ENCODE peak calls at places on chromosome 12, in eight cellular contexts. One of them, this sample, is unnamed.

GRCh38 chr12:112916270-112916669 is 9.5 kb downstream of the OAS1 start:
- DNase-seq in T follicular helper cell: no peak
- DNase-seq in T-helper 17 cell: no peak
- DNase-seq in RCC 7860: no peak
- DNase-seq in B cell: no peak
- DNase-seq in CD4-positive, alpha-beta T cell: no peak
- DNase-seq in stimulated activated CD4-positive, alpha-beta T cell treated with anti-CD3 and anti-CD28 coated beads, Interleukin-1b, Interleukin-23, amount 100 ng/mL, for 1 hour: no peak
- DNase-seq in psoas muscle: no peak
- DNase-seq in this sample: no peak

GRCh38 chr12:39105111-39105510 is 199.7 kb upstream of the CPNE8 start:
- DNase-seq in T follicular helper cell: no peak
- DNase-seq in T-helper 17 cell: no peak
- DNase-seq in RCC 7860: no peak
- DNase-seq in B cell: no peak
- DNase-seq in CD4-positive, alpha-beta T cell: no peak
- DNase-seq in stimulated activated CD4-positive, alpha-beta T cell treated with anti-CD3 and anti-CD28 coated beads, Interleukin-1b, Interleukin-23, amount 100 ng/mL, for 1 hour: no peak
- DNase-seq in psoas muscle: no peak
- DNase-seq in this sample: no peak

GRCh38 chr12:26767116-26767515 is 65.9 kb downstream of the ITPR2 start:
- DNase-seq in T follicular helper cell: no peak
- DNase-seq in T-helper 17 cell: no peak
- DNase-seq in RCC 7860: no peak
- DNase-seq in B cell: no peak
- DNase-seq in CD4-positive, alpha-beta T cell: no peak
- DNase-seq in stimulated activated CD4-positive, alpha-beta T cell treated with anti-CD3 and anti-CD28 coated beads, Interleukin-1b, Interleukin-23, amount 100 ng/mL, for 1 hour: no peak
- DNase-seq in psoas muscle: no peak
- DNase-seq in this sample: no peak

GRCh38 chr12:78403136-78403535 is 461.4 kb upstream of the SYT1 start:
- DNase-seq in T follicular helper cell: no peak
- DNase-seq in T-helper 17 cell: no peak
- DNase-seq in RCC 7860: peak
- DNase-seq in B cell: no peak
- DNase-seq in CD4-positive, alpha-beta T cell: no peak
- DNase-seq in stimulated activated CD4-positive, alpha-beta T cell treated with anti-CD3 and anti-CD28 coated beads, Interleukin-1b, Interleukin-23, amount 100 ng/mL, for 1 hour: no peak
- DNase-seq in psoas muscle: no peak
- DNase-seq in this sample: no peak

GRCh38 chr12:76047060-76047459 is 15.5 kb upstream of the PHLDA1 start:
- DNase-seq in T follicular helper cell: no peak
- DNase-seq in T-helper 17 cell: no peak
- DNase-seq in RCC 7860: no peak
- DNase-seq in B cell: no peak
- DNase-seq in CD4-positive, alpha-beta T cell: no peak
- DNase-seq in stimulated activated CD4-positive, alpha-beta T cell treated with anti-CD3 and anti-CD28 coated beads, Interleukin-1b, Interleukin-23, amount 100 ng/mL, for 1 hour: no peak
- DNase-seq in psoas muscle: no peak
- DNase-seq in this sample: no peak

GRCh38 chr12:20711846-20712245 is 16.7 kb downstream of the SLCO1C1 start:
- DNase-seq in T follicular helper cell: no peak
- DNase-seq in T-helper 17 cell: no peak
- DNase-seq in RCC 7860: no peak
- DNase-seq in B cell: no peak
- DNase-seq in CD4-positive, alpha-beta T cell: no peak
- DNase-seq in stimulated activated CD4-positive, alpha-beta T cell treated with anti-CD3 and anti-CD28 coated beads, Interleukin-1b, Interleukin-23, amount 100 ng/mL, for 1 hour: no peak
- DNase-seq in psoas muscle: no peak
- DNase-seq in this sample: no peak

GRCh38 chr12:51751657-51752056 is 96.9 kb downstream of the FIGNL2 start:
- DNase-seq in T follicular helper cell: no peak
- DNase-seq in T-helper 17 cell: no peak
- DNase-seq in RCC 7860: no peak
- DNase-seq in B cell: no peak
- DNase-seq in CD4-positive, alpha-beta T cell: no peak
- DNase-seq in stimulated activated CD4-positive, alpha-beta T cell treated with anti-CD3 and anti-CD28 coated beads, Interleukin-1b, Interleukin-23, amount 100 ng/mL, for 1 hour: no peak
- DNase-seq in psoas muscle: no peak
- DNase-seq in this sample: no peak

GRCh38 chr12:48907243-48907642 is 18.0 kb downstream of the FKBP11 start:
- DNase-seq in T follicular helper cell: no peak
- DNase-seq in T-helper 17 cell: no peak
- DNase-seq in RCC 7860: no peak
- DNase-seq in B cell: no peak
- DNase-seq in CD4-positive, alpha-beta T cell: no peak
- DNase-seq in stimulated activated CD4-positive, alpha-beta T cell treated with anti-CD3 and anti-CD28 coated beads, Interleukin-1b, Interleukin-23, amount 100 ng/mL, for 1 hour: no peak
- DNase-seq in psoas muscle: no peak
- DNase-seq in this sample: no peak

GRCh38 chr12:116545936-116546335 is 13.2 kb upstream of the MAP1LC3B2 start:
- DNase-seq in T follicular helper cell: no peak
- DNase-seq in T-helper 17 cell: no peak
- DNase-seq in RCC 7860: no peak
- DNase-seq in B cell: no peak
- DNase-seq in CD4-positive, alpha-beta T cell: no peak
- DNase-seq in stimulated activated CD4-positive, alpha-beta T cell treated with anti-CD3 and anti-CD28 coated beads, Interleukin-1b, Interleukin-23, amount 100 ng/mL, for 1 hour: no peak
- DNase-seq in psoas muscle: no peak
- DNase-seq in this sample: no peak

GRCh38 chr12:69553626-69554248 is 31.5 kb upstream of the CCT2 start:
- DNase-seq in T follicular helper cell: no peak
- DNase-seq in T-helper 17 cell: no peak
- DNase-seq in RCC 7860: no peak
- DNase-seq in B cell: no peak
- DNase-seq in CD4-positive, alpha-beta T cell: no peak
- DNase-seq in stimulated activated CD4-positive, alpha-beta T cell treated with anti-CD3 and anti-CD28 coated beads, Interleukin-1b, Interleukin-23, amount 100 ng/mL, for 1 hour: no peak
- DNase-seq in psoas muscle: no peak
- DNase-seq in this sample: no peak

This sample was measured in uterus.